ENCODE peak calls at places on chromosomes 13 and 19, in five cellular contexts. E is Panc1, V is GM23338, K is transverse colon, S is sigmoid colon. F is an unnamed sample.

GRCh38 chr19:38975861-38976271 is 324 bp upstream of the FBXO17 start:
- DNase-seq in E (peak; percentile 88), V (peak; percentile 59), S (no peak), K (no peak), F (no peak)

GRCh38 chr13:41658057-41658642 is 200.8 kb downstream of the RGCC start:
- DNase-seq in S (no peak), V (peak; percentile 26), E (no peak), K (no peak), F (no peak)

GRCh38 chr13:99471231-99472202 is 29.8 kb upstream of the TM9SF2 start:
- DNase-seq in V (no peak), K (no peak), S (no peak), E (no peak), F (no peak)

GRCh38 chr13:112469071-112469745 is 93.1 kb downstream of the SPACA7 start:
- DNase-seq in K (no peak), V (no peak), E (no peak), S (no peak), F (no peak)

GRCh38 chr13:46893820-46894533 is 2.9 kb downstream of the HTR2A start:
- DNase-seq in V (peak; percentile 78), E (no peak), S (peak; percentile 78), K (peak; percentile 66), F (no peak)

GRCh38 chr19:56642711-56643459 is at the start of gene SMIM17:
- DNase-seq in S (no peak), V (no peak), K (no peak), E (no peak), F (no peak)

GRCh38 chr13:40330950-40331349 is 335.5 kb downstream of the FOXO1 start:
- DNase-seq in K (no peak), E (no peak), V (no peak), S (no peak), F (no peak)

GRCh38 chr19:36128392-36128736 is 11.5 kb upstream of the CAPNS1 start:
- DNase-seq in E (no peak), S (no peak), V (peak; percentile 51), K (peak; percentile 64), F (no peak)

GRCh38 chr19:51514866-51515481 is 13.4 kb upstream of the SIGLEC12 start:
- DNase-seq in S (no peak), V (peak; percentile 82), K (no peak), E (peak; percentile 39), F (no peak)

GRCh38 chr13:48769107-48769704 is 115.5 kb downstream of the CYSLTR2 start:
- DNase-seq in K (peak; percentile 88), V (peak; percentile 92), S (peak; percentile 87), E (peak; percentile 87), F (peak; percentile 78)

GRCh38 chr19:36136975-36137686 is 2.7 kb upstream of the CAPNS1 start:
- DNase-seq in S (peak; percentile 79), E (peak; percentile 59), K (peak; percentile 80), V (no peak), F (peak; percentile 82)

GRCh38 chr13:73334459-73334858 is 275.7 kb downstream of the KLF5 start:
- DNase-seq in E (no peak), K (no peak), V (no peak), S (no peak), F (no peak)

GRCh38 chr19:37867831-37868230 is 38.6 kb downstream of the WDR87 start:
- DNase-seq in V (no peak), K (no peak), S (no peak), E (no peak), F (no peak)

GRCh38 chr13:114027046-114027760 is 53.3 kb upstream of the C13orf46 start:
- DNase-seq in S (no peak), E (no peak), V (no peak), K (no peak), F (no peak)

GRCh38 chr19:45621389-45621788 is 17.8 kb downstream of the EML2 start:
- DNase-seq in S (no peak), V (no peak), K (no peak), E (no peak), F (no peak)

GRCh38 chr19:49677232-49677881 is at the start of gene PRMT1:
- DNase-seq in E (no peak), K (peak; percentile 44), S (no peak), V (peak; percentile 67), F (no peak)

GRCh38 chr19:58440556-58440955 is 603 bp upstream of the ZNF132 start:
- DNase-seq in V (peak; percentile 9), E (no peak), K (no peak), S (no peak), F (no peak)

GRCh38 chr13:113862766-113863510 is 938 bp downstream of the GAS6 start:
- DNase-seq in K (peak; percentile 76), S (no peak), V (peak; percentile 78), E (no peak), F (peak; percentile 63)

GRCh38 chr13:93466502-93467036 is 240.0 kb downstream of the GPC6 start:
- DNase-seq in K (no peak), V (no peak), S (no peak), E (no peak), F (no peak)

GRCh38 chr13:105612541-105612940 is 922.9 kb downstream of the EFNB2 start:
- DNase-seq in K (no peak), V (no peak), E (no peak), S (no peak), F (no peak)

GRCh38 chr19:46480409-46480808 is 9.0 kb upstream of the PNMA8A start:
- DNase-seq in S (peak; percentile 83), K (peak; percentile 22), V (peak; percentile 71), E (no peak), F (no peak)

GRCh38 chr13:101473458-101473857 is 21.0 kb downstream of the ITGBL1 start:
- DNase-seq in S (no peak), V (no peak), K (no peak), E (no peak), F (no peak)

GRCh38 chr13:51777921-51778320 is 26.0 kb downstream of the DHRS12 start:
- DNase-seq in V (no peak), K (no peak), E (no peak), S (no peak), F (no peak)

GRCh38 chr13:109727251-109727650 is 59.1 kb downstream of the IRS2 start:
- DNase-seq in S (no peak), E (no peak), V (no peak), K (no peak), F (no peak)

GRCh38 chr13:109723046-109723445 is 63.3 kb downstream of the IRS2 start:
- DNase-seq in S (no peak), E (no peak), K (no peak), V (no peak), F (no peak)

GRCh38 chr13:109725995-109726637 is 60.3 kb downstream of the IRS2 start:
- DNase-seq in S (no peak), V (no peak), K (no peak), E (no peak), F (no peak)

GRCh38 chr13:109724603-109725002 is 61.8 kb downstream of the IRS2 start:
- DNase-seq in S (no peak), K (no peak), V (no peak), E (no peak), F (no peak)

DNA sequence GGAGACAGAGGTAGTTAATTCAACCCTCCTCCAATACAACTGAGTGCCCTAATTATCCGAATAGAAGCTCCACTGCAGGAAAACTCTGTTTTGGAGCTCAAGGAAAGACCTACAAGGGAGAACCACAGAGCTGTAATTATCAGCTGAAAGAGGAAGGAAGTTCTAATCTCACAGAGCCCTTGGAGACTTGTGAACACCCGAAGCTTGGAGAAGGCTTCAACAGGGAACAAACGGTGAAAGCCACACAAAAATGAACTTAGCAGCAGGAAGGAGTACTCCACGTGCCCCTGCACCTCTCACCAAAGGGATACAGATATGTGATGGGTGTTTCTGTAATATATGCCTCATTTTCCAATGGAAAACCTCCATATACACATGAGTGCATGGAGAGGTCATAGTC is 61.1 kb downstream of the IRS2 start:
- DNase-seq in K (no peak), V (no peak), E (no peak), S (no peak), F (no peak)
- TF ChIP-seq POLR2AphosphoS5 in K (no peak), V (no peak), E (no peak), S (no peak), F (no peak)

GRCh38 chr13:29516880-29517279 is 78.6 kb downstream of the SLC7A1 start:
- DNase-seq in K (no peak), S (no peak), V (no peak), E (no peak), F (no peak)

GRCh38 chr13:29515372-29515771 is 80.1 kb downstream of the SLC7A1 start:
- DNase-seq in V (no peak), S (no peak), K (no peak), E (no peak), F (no peak)

GRCh38 chr13:29513981-29514719 is 81.3 kb downstream of the SLC7A1 start:
- DNase-seq in E (no peak), K (no peak), V (no peak), S (no peak), F (no peak)

GRCh38 chr13:29514720-29515310 is 80.7 kb downstream of the SLC7A1 start:
- DNase-seq in V (no peak), E (no peak), S (no peak), K (no peak), F (no peak)

DNA sequence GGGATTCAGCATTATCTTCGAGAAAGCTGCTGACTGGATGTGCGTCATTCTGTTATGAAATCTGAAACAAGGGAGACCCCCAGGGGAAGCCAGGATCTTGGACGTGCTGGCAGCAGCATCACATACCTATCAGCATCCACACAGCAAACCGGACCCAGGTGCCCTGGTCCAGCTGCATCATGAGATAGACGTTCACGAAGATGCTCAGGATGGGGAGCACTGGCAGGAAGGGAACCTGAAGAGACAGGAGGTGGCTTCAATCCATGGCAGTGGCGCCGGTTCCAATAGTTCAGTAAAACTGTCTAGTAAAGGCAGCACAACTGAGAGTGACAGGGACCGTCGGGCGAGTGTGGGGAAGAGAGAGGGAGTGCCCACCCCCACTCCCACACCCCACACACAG is 79.5 kb downstream of the SLC7A1 start:
- DNase-seq in S (no peak), V (no peak), K (no peak), E (no peak), F (no peak)
- H3K4me3 ChIP-seq in S (no peak overlapping the region), V (no peak overlapping the region), K (no peak overlapping the region), E (no peak overlapping the region), F (no peak overlapping the region)

GRCh38 chr13:21541271-21541670 is 62.7 kb downstream of the MICU2 start:
- DNase-seq in V (no peak), K (no peak), S (no peak), E (no peak), F (no peak)

GRCh38 chr13:21538753-21539152 is 65.2 kb downstream of the MICU2 start:
- DNase-seq in S (no peak), K (no peak), V (no peak), E (no peak), F (no peak)

GRCh38 chr13:21538280-21538679 is 65.7 kb downstream of the MICU2 start:
- DNase-seq in V (no peak), S (no peak), K (no peak), E (no peak), F (no peak)

GRCh38 chr13:21541980-21542379 is 62.0 kb downstream of the MICU2 start:
- DNase-seq in K (no peak), E (no peak), S (no peak), V (no peak), F (no peak)

GRCh38 chr13:21539687-21540086 is 64.3 kb downstream of the MICU2 start:
- DNase-seq in K (no peak), S (no peak), E (no peak), V (no peak), F (no peak)
- H3K27ac ChIP-seq in K (no peak overlapping the region), S (no peak overlapping the region), E (no peak overlapping the region), V (no peak overlapping the region), F (no peak overlapping the region)

DNA sequence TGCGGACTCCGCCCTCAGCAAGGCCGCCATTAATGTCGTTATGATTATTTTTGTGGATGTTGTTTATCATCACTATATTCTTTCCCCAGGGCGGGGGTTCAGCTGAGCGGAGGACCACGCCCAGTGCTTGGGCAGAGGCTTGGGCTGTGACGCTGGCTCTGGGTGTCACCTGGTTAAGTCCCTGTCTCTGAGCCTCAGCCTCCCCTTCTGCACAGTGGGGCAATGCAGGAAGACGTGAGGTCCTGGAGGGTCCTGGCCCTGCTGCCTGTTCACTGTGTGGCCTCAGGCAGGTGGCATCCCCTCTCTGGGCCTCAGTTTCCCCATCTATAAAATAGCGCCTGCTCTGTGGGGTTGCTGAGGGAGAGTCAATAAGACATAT is 32.5 kb downstream of the NFIC start:
- DNase-seq in K (no peak), E (no peak), V (no peak), S (no peak), F (no peak)
- TF ChIP-seq POLR2AphosphoS5 in K (no peak), E (no peak), V (no peak), S (no peak), F (no peak)

F was measured in breast epithelium.